ENCODE peak calls at places on chromosomes 11 and 22, in nine cellular contexts. X is lung; C is tibial artery; E is naive thymus-derived CD4-positive, alpha-beta T cell; V is fibroblast of lung; W is fibroblast of mammary gland; M is GM12865; U is CD4-positive, alpha-beta memory T cell; P is neuronal stem cell. L is an unnamed sample.

GRCh38 chr11:29623144-29623722 is 393.6 kb downstream of the KCNA4 start:
- DNase-seq in E (no peak), W (no peak), U (no peak), P (peak), X (no peak), C (no peak), M (no peak), V (no peak), L (no peak)

GRCh38 chr11:62337682-62338181 is 484 bp downstream of the ASRGL1 start:
- DNase-seq in P (peak), X (no peak), C (no peak), E (no peak), V (no peak), W (no peak), M (peak), U (no peak), L (no peak)

GRCh38 chr22:23767673-23768548 is at the start of gene CHCHD10:
- DNase-seq in X (peak), U (peak), P (peak), C (peak), M (peak), E (peak), W (peak), V (peak), L (no peak)

GRCh38 chr11:68610452-68611116 is 73.8 kb upstream of the GAL start:
- DNase-seq in P (no peak), W (peak), C (no peak), X (no peak), V (peak), M (no peak), U (no peak), E (no peak), L (no peak)

GRCh38 chr22:36912694-36913430 is 566 bp upstream of the CSF2RB start:
- DNase-seq in X (no peak), E (no peak), V (no peak), U (no peak), M (no peak), W (no peak), P (no peak), C (no peak), L (no peak)

GRCh38 chr11:36702330-36703054 is 104.5 kb upstream of the RAG2 start:
- DNase-seq in W (peak), E (no peak), X (peak), P (peak), M (peak), C (no peak), U (peak), V (peak), L (peak)

GRCh38 chr11:42524534-42525227 is 787.1 kb upstream of the API5 start:
- DNase-seq in X (peak), E (no peak), P (peak), W (peak), M (peak), V (peak), U (no peak), C (no peak), L (no peak)

GRCh38 chr11:107733518-107733917 is 21.7 kb upstream of the SLN start:
- DNase-seq in U (no peak), W (peak), X (no peak), C (no peak), V (no peak), E (no peak), P (no peak), M (peak), L (no peak)

GRCh38 chr11:128379587-128380279 is 207.6 kb downstream of the ETS1 start:
- DNase-seq in U (peak), E (peak), P (no peak), W (no peak), C (no peak), V (no peak), X (no peak), M (no peak), L (no peak)

GRCh38 chr22:46111645-46112306 is 38.5 kb upstream of the PPARA start:
- DNase-seq in E (no peak), M (no peak), X (no peak), W (peak), P (no peak), V (no peak), C (peak), U (no peak), L (no peak)

GRCh38 chr22:39428597-39429071 is 28.2 kb upstream of the MGAT3 start:
- DNase-seq in C (no peak), E (no peak), X (no peak), P (peak), V (no peak), U (no peak), W (no peak), M (no peak), L (no peak)

GRCh38 chr22:37546436-37547248 is 13.6 kb upstream of the CDC42EP1 start:
- DNase-seq in W (peak), E (no peak), V (peak), X (no peak), M (no peak), U (no peak), C (peak), P (no peak), L (no peak)

GRCh38 chr22:24938741-24939341 is 7.7 kb downstream of the LHFPL7 start:
- DNase-seq in W (peak), P (no peak), C (no peak), E (no peak), X (no peak), V (peak), U (peak), M (peak), L (no peak)

GRCh38 chr11:57224126-57224525 is 12.9 kb downstream of the APLNR start:
- DNase-seq in V (no peak), W (no peak), P (no peak), X (no peak), M (no peak), U (no peak), C (no peak), E (no peak), L (no peak)

GRCh38 chr22:29341056-29341848 is 25.8 kb upstream of the RASL10A start:
- DNase-seq in E (no peak), C (no peak), M (no peak), P (no peak), V (no peak), X (no peak), W (no peak), U (no peak), L (no peak)

GRCh38 chr11:134372536-134372935 is 39.5 kb downstream of the B3GAT1 start:
- DNase-seq in U (no peak), P (no peak), X (no peak), W (no peak), V (no peak), M (peak), C (peak), E (no peak), L (no peak)

GRCh38 chr22:38038890-38039812 is 18.1 kb upstream of the PICK1 start:
- DNase-seq in P (no peak), U (no peak), E (no peak), X (no peak), W (no peak), M (no peak), C (no peak), V (no peak), L (no peak)

GRCh38 chr11:19087658-19088057 is 27.1 kb upstream of the MRGPRX2 start:
- DNase-seq in X (no peak), C (no peak), U (no peak), V (peak), P (no peak), M (no peak), E (no peak), W (peak), L (no peak)

GRCh38 chr11:95698939-95699562 is 90.5 kb downstream of the FAM76B start:
- DNase-seq in C (no peak), P (no peak), V (no peak), M (no peak), X (no peak), U (no peak), E (no peak), W (peak), L (no peak)

GRCh38 chr11:9302448-9302847 is 11.9 kb downstream of the TMEM41B start:
- DNase-seq in C (no peak), V (no peak), U (no peak), X (no peak), W (no peak), P (no peak), E (no peak), M (no peak), L (no peak)

GRCh38 chr11:77725433-77725832 is 87.8 kb upstream of the CLNS1A start:
- DNase-seq in P (no peak), M (peak), V (no peak), W (no peak), X (no peak), C (no peak), E (no peak), U (no peak), L (no peak)

GRCh38 chr11:105538531-105538930 is 71.3 kb upstream of the GRIA4 start:
- DNase-seq in M (no peak), P (no peak), X (no peak), U (no peak), W (no peak), V (peak), C (no peak), E (no peak), L (no peak)

GRCh38 chr11:280762-281485 is 2.7 kb downstream of the NLRP6 start:
- DNase-seq in P (no peak), U (peak), V (no peak), E (no peak), C (peak), X (no peak), W (no peak), M (no peak), L (no peak)

GRCh38 chr22:38830845-38831108 is 13.1 kb downstream of the NPTXR start:
- DNase-seq in X (no peak), W (no peak), V (no peak), U (no peak), E (no peak), M (no peak), P (no peak), C (no peak), L (no peak)

GRCh38 chr11:94938399-94939055 is 34.8 kb downstream of the CWC15 start:
- DNase-seq in C (peak), W (peak), V (peak), X (no peak), U (no peak), E (no peak), P (no peak), M (no peak), L (no peak)

GRCh38 chr11:84580338-84580737 is 1046.8 kb downstream of the DLG2 start:
- DNase-seq in P (peak), M (no peak), E (no peak), C (no peak), U (no peak), W (no peak), V (no peak), X (no peak), L (no peak)

GRCh38 chr11:78832226-78832947 is 257.7 kb upstream of the NARS2 start:
- DNase-seq in V (no peak), C (no peak), W (no peak), P (no peak), U (no peak), M (no peak), E (no peak), X (no peak), L (no peak)

GRCh38 chr11:32210601-32211000 is 119.7 kb downstream of the RCN1 start:
- DNase-seq in W (peak), X (no peak), V (peak), P (no peak), M (no peak), C (no peak), E (no peak), U (no peak), L (no peak)

GRCh38 chr11:110092577-110093406 is at the start of gene ZC3H12C:
- DNase-seq in E (no peak), V (peak), X (peak), C (peak), M (peak), W (peak), U (no peak), P (peak), L (no peak)

GRCh38 chr11:76524461-76524860 is 79.6 kb downstream of the EMSY start:
- DNase-seq in V (no peak), E (no peak), X (no peak), M (no peak), C (no peak), P (no peak), U (no peak), W (peak), L (no peak)

GRCh38 chr11:559712-560304 is 730 bp downstream of the LMNTD2 start:
- DNase-seq in E (peak), P (no peak), W (no peak), X (no peak), U (no peak), C (no peak), V (no peak), M (no peak), L (no peak)

GRCh38 chr22:17542452-17542851 is 20.8 kb upstream of the SLC25A18 start:
- DNase-seq in X (no peak), M (no peak), P (no peak), E (no peak), C (no peak), W (no peak), U (no peak), V (no peak), L (no peak)
- H3K4me3 ChIP-seq in X (no peak), M (no peak), P (no peak), E (no peak), C (no peak), W (no peak), U (no peak), V (no peak), L (no peak)

DNA sequence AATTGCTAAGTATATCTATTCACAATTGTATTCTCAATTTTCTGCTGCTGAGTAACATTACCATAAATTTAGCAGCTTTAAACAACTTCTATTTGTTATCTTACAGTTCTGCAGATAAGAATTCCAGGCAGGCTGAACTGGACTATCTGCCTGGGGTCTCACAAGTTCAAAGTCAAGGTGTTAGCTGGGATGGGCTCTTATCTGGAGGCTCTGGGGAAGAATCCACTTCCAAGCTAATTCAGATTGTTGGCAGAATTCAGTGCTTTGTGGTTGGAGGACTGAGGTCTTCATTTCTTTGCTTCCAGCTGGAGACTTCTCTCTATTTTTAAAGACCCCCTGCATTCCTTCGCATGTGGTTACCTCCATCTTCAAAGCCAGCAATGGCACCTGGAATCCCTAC is 329.9 kb upstream of the ISX start:
- DNase-seq in P (no peak), W (no peak), X (no peak), M (no peak), U (no peak), C (no peak), V (no peak), E (no peak), L (no peak)
- H3K4me3 ChIP-seq in P (no peak), W (no peak), X (no peak), M (no peak), U (no peak), C (no peak), V (no peak), E (no peak), L (no peak)

GRCh38 chr11:72225411-72225951 is 914 bp downstream of the INPPL1 start:
- DNase-seq in E (peak), M (peak), U (peak), C (peak), W (peak), X (peak), P (no peak), V (no peak), L (no peak)

GRCh38 chr11:72227316-72228228 is 3.0 kb downstream of the INPPL1 start:
- DNase-seq in X (peak), M (no peak), E (no peak), W (peak), P (no peak), C (no peak), U (no peak), V (peak), L (no peak)

GRCh38 chr11:72224587-72225410 is at the start of gene INPPL1:
- DNase-seq in W (peak), V (peak), P (no peak), C (peak), M (peak), E (peak), U (peak), X (peak), L (no peak)

GRCh38 chr11:72228229-72228843 is 3.8 kb downstream of the INPPL1 start:
- DNase-seq in X (no peak), M (no peak), P (no peak), W (peak), E (no peak), V (no peak), U (no peak), C (peak), L (no peak)

GRCh38 chr11:72226701-72227100 is 2.1 kb downstream of the INPPL1 start:
- DNase-seq in U (no peak), P (no peak), W (no peak), M (no peak), E (no peak), X (peak), C (no peak), V (no peak), L (no peak)
- H3K4me3 ChIP-seq in U (no peak), P (no peak), W (no peak), M (no peak), E (no peak), X (no peak), C (no peak), V (no peak), L (no peak)

GRCh38 chr11:85765835-85766234 is 45.1 kb downstream of the SYTL2 start:
- DNase-seq in X (no peak), P (no peak), U (no peak), W (no peak), V (no peak), C (no peak), E (no peak), M (no peak), L (no peak)

GRCh38 chr11:85764796-85765195 is 46.1 kb downstream of the SYTL2 start:
- DNase-seq in E (no peak), C (no peak), M (no peak), P (no peak), U (no peak), V (no peak), X (no peak), W (no peak), L (no peak)

GRCh38 chr11:85768473-85769146 is 42.3 kb downstream of the SYTL2 start:
- DNase-seq in C (no peak), M (no peak), V (no peak), W (no peak), E (no peak), P (no peak), U (no peak), X (no peak), L (no peak)

GRCh38 chr11:85767277-85767676 is 43.7 kb downstream of the SYTL2 start:
- DNase-seq in P (no peak), X (no peak), V (no peak), U (no peak), W (no peak), E (no peak), M (no peak), C (no peak), L (no peak)

GRCh38 chr11:85766801-85767200 is 44.1 kb downstream of the SYTL2 start:
- DNase-seq in C (no peak), W (peak), X (no peak), V (peak), P (no peak), U (no peak), E (no peak), M (no peak), L (no peak)
- H3K4me3 ChIP-seq in C (no peak), W (no peak), X (no peak), V (no peak), P (no peak), U (no peak), E (no peak), M (no peak), L (no peak)

GRCh38 chr11:120233207-120233803 is 6.6 kb upstream of the POU2F3 start:
- DNase-seq in V (no peak), C (no peak), W (no peak), X (no peak), P (no peak), E (no peak), M (no peak), U (no peak), L (no peak)

GRCh38 chr11:120236169-120237107 is 3.5 kb upstream of the POU2F3 start:
- DNase-seq in P (no peak), V (no peak), U (no peak), X (no peak), C (no peak), E (no peak), W (peak), M (peak), L (no peak)

GRCh38 chr11:120231963-120232362 is 8.0 kb upstream of the POU2F3 start:
- DNase-seq in V (no peak), M (no peak), U (no peak), X (no peak), C (no peak), P (no peak), E (no peak), W (no peak), L (no peak)

GRCh38 chr11:120238968-120239620 is 846 bp upstream of the POU2F3 start:
- DNase-seq in P (no peak), M (no peak), X (no peak), E (no peak), W (no peak), V (no peak), U (no peak), C (no peak), L (no peak)

DNA sequence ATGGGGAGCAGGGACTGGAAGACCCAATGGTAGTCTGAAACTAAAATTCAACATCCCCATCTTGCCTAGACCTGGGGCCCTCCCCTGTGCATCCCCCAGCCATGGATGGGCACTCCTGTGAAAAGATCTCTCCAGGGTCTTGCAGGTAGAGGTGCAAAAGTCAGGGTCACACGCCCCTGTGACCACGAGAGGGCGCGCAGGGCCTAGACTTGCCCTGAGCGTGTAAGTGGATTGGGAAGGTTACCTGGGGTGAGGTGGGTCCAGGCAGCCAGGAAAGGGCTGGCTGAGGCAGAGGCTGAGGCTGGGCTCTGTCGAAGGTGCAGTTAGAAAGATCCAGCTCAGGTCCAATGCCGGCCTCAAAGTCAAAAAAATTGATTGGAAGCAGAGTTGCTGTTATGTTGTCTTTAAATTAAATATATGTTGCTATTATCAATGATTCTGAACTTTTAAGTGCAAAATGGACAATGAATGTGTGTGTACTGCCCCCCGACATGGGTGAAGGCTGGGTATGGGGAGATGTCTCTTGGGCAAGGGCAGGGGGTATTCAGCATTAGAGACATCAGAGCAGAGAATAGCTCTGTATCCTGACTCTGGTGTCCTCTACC is 4.8 kb upstream of the POU2F3 start:
- DNase-seq in W (peak), M (peak), P (peak), U (peak), X (peak), E (peak), V (peak), C (no peak), L (no peak)
- H3K4me3 ChIP-seq in W (no peak), M (no peak), P (no peak), U (no peak), X (no peak), E (no peak), V (no peak), C (no peak), L (no peak)

GRCh38 chr11:122186439-122187080 is 70.5 kb upstream of the BLID start:
- DNase-seq in C (no peak), V (peak), U (no peak), X (no peak), W (peak), P (no peak), M (no peak), E (no peak), L (peak)

GRCh38 chr11:122181893-122182292 is 65.9 kb upstream of the BLID start:
- DNase-seq in V (no peak), P (no peak), E (no peak), X (no peak), W (peak), U (no peak), M (no peak), C (no peak), L (no peak)

GRCh38 chr11:122180435-122180834 is 64.4 kb upstream of the BLID start:
- DNase-seq in E (no peak), W (peak), X (no peak), U (no peak), P (no peak), C (peak), M (no peak), V (peak), L (no peak)

GRCh38 chr11:122181372-122181771 is 65.4 kb upstream of the BLID start:
- DNase-seq in U (no peak), X (no peak), P (no peak), M (no peak), W (no peak), E (no peak), C (no peak), V (no peak), L (no peak)

GRCh38 chr11:122183933-122184332 is 67.9 kb upstream of the BLID start:
- DNase-seq in V (no peak), P (no peak), U (no peak), C (no peak), E (no peak), X (no peak), M (no peak), W (no peak), L (no peak)
- H3K4me3 ChIP-seq in V (no peak), P (no peak), U (no peak), C (no peak), E (no peak), X (no peak), M (no peak), W (no peak), L (no peak)

GRCh38 chr11:14315130-14315529 is 43.9 kb downstream of the RRAS2 start:
- DNase-seq in U (no peak), E (no peak), P (no peak), W (no peak), M (no peak), C (no peak), V (no peak), X (no peak), L (no peak)
- H3K4me3 ChIP-seq in U (no peak), E (no peak), P (no peak), W (no peak), M (no peak), C (no peak), V (no peak), X (no peak), L (no peak)

GRCh38 chr11:65425971-65426838 is 3.6 kb downstream of the NEAT1 start:
- DNase-seq in E (peak), W (peak), P (no peak), M (peak), V (peak), C (no peak), X (no peak), U (peak), L (no peak)
- H3K4me3 ChIP-seq in E (peak), W (peak), P (no peak), M (peak), V (peak), C (peak), X (peak), U (peak), L (peak)

L was measured in retinal pigment epithelial cell.